ENCODE peak calls at places on chromosomes 4 and X, in four cellular contexts. M is T1000, Q is NCI-H1048, X is body of pancreas. I is an unnamed sample.

GRCh38 chr4:100379583-100380105 is 138.2 kb downstream of the EMCN start:
- DNase-seq in M (no peak), Q (no peak), X (no peak), I (no peak)

GRCh38 chrX:71098302-71098701 is 2.7 kb downstream of the FOXO4 start:
- DNase-seq in Q (no peak), X (peak), M (no peak), I (no peak)

GRCh38 chrX:37906357-37906756 is 59.0 kb upstream of the DYNLT3 start:
- DNase-seq in X (no peak), Q (no peak), M (no peak), I (no peak)

GRCh38 chrX:10582215-10582733 is 38.1 kb downstream of the MID1 start:
- DNase-seq in M (no peak), Q (no peak), X (no peak), I (no peak)

GRCh38 chr4:13765535-13765934 is 138.0 kb upstream of the BOD1L1 start:
- DNase-seq in Q (no peak), M (no peak), X (no peak), I (no peak)

GRCh38 chrX:124325732-124326131 is 6.7 kb upstream of the TEX13D start:
- DNase-seq in M (no peak), Q (no peak), X (no peak), I (no peak)

GRCh38 chr4:27001398-27002164 is 140.9 kb downstream of the STIM2 start:
- DNase-seq in M (no peak), X (no peak), Q (no peak), I (no peak)

GRCh38 chr4:99625369-99625768 is 32.3 kb downstream of the C4orf54 start:
- DNase-seq in Q (no peak), M (no peak), X (no peak), I (no peak)

GRCh38 chrX:100611951-100612350 is 24.7 kb downstream of the TSPAN6 start:
- DNase-seq in M (no peak), X (no peak), Q (no peak), I (no peak)

GRCh38 chrX:46602468-46603102 is 29.0 kb downstream of the CHST7 start:
- DNase-seq in X (no peak), Q (no peak), M (no peak), I (no peak)

GRCh38 chr4:103099691-103100392 is at the start of gene BDH2:
- DNase-seq in M (peak), X (peak), Q (peak), I (peak)

GRCh38 chrX:74104356-74105065 is 199.5 kb upstream of the ZCCHC13 start:
- DNase-seq in X (no peak), Q (no peak), M (peak), I (no peak)